ENCODE peak calls at places on chromosome 20, in five cellular contexts. J, O, H, B and N are unnamed samples.
A peak's percentile ranks its signal among the peaks of the same experiment; 100 is the strongest.

GRCh38 chr20:56422131-56422823 is 10.2 kb downstream of the CASS4 start:
- DNase-seq in B (peak; percentile 82), J (no peak), H (peak; percentile 71), O (no peak), N (no peak)

GRCh38 chr20:26218301-26218700 is 521.6 kb upstream of the ZNF337 start:
- DNase-seq in J (no peak), O (no peak), H (no peak), B (no peak), N (no peak)

GRCh38 chr20:58991720-58992119 is 10.7 kb downstream of the NELFCD start:
- DNase-seq in B (no peak), H (no peak), J (no peak), O (no peak), N (no peak)

GRCh38 chr20:50518270-50518721 is 8.1 kb downstream of the PTPN1 start:
- DNase-seq in H (no peak), J (no peak), B (no peak), O (no peak), N (no peak)

GRCh38 chr20:46568570-46569129 is 18.2 kb upstream of the OCSTAMP start:
- DNase-seq in H (no peak), O (no peak), B (peak; percentile 77), J (peak; percentile 91), N (no peak)

GRCh38 chr20:57627972-57628650 is 7.9 kb upstream of the ZBP1 start:
- DNase-seq in J (peak; percentile 76), H (peak; percentile 57), B (peak; percentile 80), O (no peak), N (peak; percentile 90)

GRCh38 chr20:17835240-17835940 is 133.2 kb downstream of the SNX5 start:
- DNase-seq in J (peak; percentile 49), O (no peak), B (peak; percentile 61), H (no peak), N (no peak)

GRCh38 chr20:53972179-53972578 is 98.2 kb downstream of the BCAS1 start:
- DNase-seq in O (no peak), J (no peak), H (no peak), B (no peak), N (no peak)

GRCh38 chr20:17613328-17614175 is 43.7 kb downstream of the DSTN start:
- DNase-seq in H (no peak), O (no peak), B (no peak), J (no peak), N (no peak)

GRCh38 chr20:53569005-53569404 is 24.6 kb downstream of the ZNF217 start:
- DNase-seq in J (no peak), B (no peak), H (no peak), O (no peak), N (no peak)

GRCh38 chr20:23116301-23117089 is 30.4 kb upstream of the CD93 start:
- DNase-seq in H (no peak), B (no peak), O (no peak), J (no peak), N (no peak)

GRCh38 chr20:32628960-32629530 is 43.9 kb upstream of the NOL4L start:
- DNase-seq in O (no peak), B (no peak), H (no peak), J (no peak), N (no peak)

GRCh38 chr20:57361517-57361916 is 10.5 kb downstream of the RAE1 start:
- DNase-seq in H (no peak), B (peak; percentile 60), O (no peak), J (no peak), N (no peak)

GRCh38 chr20:44031822-44032582 is 117.3 kb downstream of the TOX2 start:
- DNase-seq in J (no peak), O (no peak), H (no peak), B (no peak), N (no peak)

GRCh38 chr20:3739926-3740599 is 7.6 kb downstream of the HSPA12B start:
- DNase-seq in O (no peak), H (no peak), B (no peak), J (no peak), N (no peak)

GRCh38 chr20:51108638-51109363 is 85.9 kb upstream of the KCNG1 start:
- DNase-seq in O (no peak), B (no peak), H (no peak), J (no peak), N (no peak)

GRCh38 chr20:25669826-25670422 is 26.7 kb downstream of the ZNF337 start:
- DNase-seq in H (no peak), O (no peak), B (peak; percentile 22), J (no peak), N (no peak)

GRCh38 chr20:35301426-35301825 is 9.2 kb upstream of the FAM83C start:
- DNase-seq in H (no peak), J (no peak), O (no peak), B (no peak), N (no peak)

GRCh38 chr20:50919567-50919966 is 11.7 kb downstream of the ADNP start:
- DNase-seq in H (no peak), O (no peak), B (peak; percentile 53), J (no peak), N (no peak)

GRCh38 chr20:48750941-48751620 is 76.7 kb downstream of the PREX1 start:
- DNase-seq in O (no peak), H (peak; percentile 74), B (peak; percentile 94), J (peak; percentile 73), N (peak; percentile 32)

GRCh38 chr20:31633339-31633914 is 4.3 kb upstream of the COX4I2 start:
- DNase-seq in J (peak; percentile 47), B (no peak), O (no peak), H (no peak), N (no peak)

GRCh38 chr20:49433387-49433786 is 49.1 kb downstream of the KCNB1 start:
- DNase-seq in H (no peak), O (no peak), J (no peak), B (no peak), N (no peak)

GRCh38 chr20:58720890-58721289 is 28.3 kb downstream of the NPEPL1 start:
- DNase-seq in H (no peak), O (no peak), J (no peak), B (no peak), N (no peak)

GRCh38 chr20:10433014-10433622 is 904 bp downstream of the MKKS start:
- DNase-seq in J (no peak), B (peak; percentile 39), H (no peak), O (no peak), N (no peak)

GRCh38 chr20:21901470-21902275 is 196.2 kb downstream of the PAX1 start:
- DNase-seq in H (no peak), J (peak; percentile 48), O (no peak), B (no peak), N (no peak)

GRCh38 chr20:15759546-15760216 is 813.6 kb downstream of the KIF16B start:
- DNase-seq in J (no peak), O (no peak), B (peak; percentile 17), H (no peak), N (no peak)

GRCh38 chr20:42191140-42191860 is 573.1 kb upstream of the CHD6 start:
- DNase-seq in H (no peak), J (no peak), O (no peak), B (no peak), N (no peak)

GRCh38 chr20:44748005-44748370 is 2.3 kb downstream of the KCNK15 start:
- DNase-seq in H (no peak), B (no peak), J (no peak), O (no peak), N (no peak)

GRCh38 chr20:23658989-23659609 is 21.3 kb upstream of the CST3 start:
- DNase-seq in J (no peak), H (no peak), B (no peak), O (no peak), N (no peak)

GRCh38 chr20:37390891-37391525 is 45.1 kb downstream of the SRC start:
- DNase-seq in J (no peak), O (peak; percentile 61), B (no peak), H (no peak), N (no peak)

GRCh38 chr20:29497261-29497671 is 1760.2 kb upstream of the DEFB115 start:
- DNase-seq in O (peak; percentile 25), B (no peak), J (peak; percentile 53), H (no peak), N (no peak)

GRCh38 chr20:61043681-61044080 is 208.4 kb upstream of the CDH4 start:
- DNase-seq in O (no peak), H (no peak), B (no peak), J (no peak), N (no peak)

GRCh38 chr20:6632187-6632586 is 135.3 kb upstream of the BMP2 start:
- DNase-seq in H (no peak), J (peak; percentile 26), O (no peak), B (no peak), N (no peak)

GRCh38 chr20:14235355-14235754 is 102.1 kb downstream of the FLRT3 start:
- DNase-seq in H (no peak), O (no peak), J (no peak), B (no peak), N (no peak)

GRCh38 chr20:21272279-21272678 is 30.9 kb upstream of the XRN2 start:
- DNase-seq in J (no peak), B (no peak), O (no peak), H (no peak), N (no peak)

GRCh38 chr20:34560614-34561013 is 2.1 kb downstream of the MAP1LC3A start:
- DNase-seq in O (no peak), H (no peak), B (no peak), J (no peak), N (no peak)

GRCh38 chr20:24795444-24795843 is 153.6 kb upstream of the CST7 start:
- DNase-seq in B (peak; percentile 2), O (no peak), H (no peak), J (no peak), N (peak; percentile 11)